ENCODE peak calls at places on chromosomes 13 and 19, in four cellular contexts. L, Z, B and R are unnamed samples.

GRCh38 chr13:52738719-52739467 is 727 bp downstream of the CNMD start:
- DNase-seq in L (no peak), Z (no peak), B (no peak), R (no peak)

GRCh38 chr19:14383556-14383897 is 2.3 kb downstream of the ADGRE5 start:
- DNase-seq in L (no peak), Z (no peak), B (no peak), R (no peak)

GRCh38 chr13:42354246-42355117 is 82.5 kb downstream of the AKAP11 start:
- DNase-seq in L (peak; percentile 47), Z (no peak), B (no peak), R (peak; percentile 15)

GRCh38 chr19:14063100-14063499 is 1.2 kb upstream of the PALM3 start:
- DNase-seq in L (no peak), Z (no peak), B (no peak), R (no peak)

GRCh38 chr13:94243551-94243950 is 235.9 kb downstream of the DCT start:
- DNase-seq in L (no peak), Z (no peak), B (no peak), R (no peak)

GRCh38 chr13:28744091-28744536 is 25.3 kb upstream of the SLC46A3 start:
- DNase-seq in L (peak; percentile 42), Z (no peak), B (no peak), R (no peak)

GRCh38 chr19:246551-246950 is 44.7 kb downstream of the PLPP2 start:
- DNase-seq in L (no peak), Z (no peak), B (no peak), R (no peak)

GRCh38 chr13:94079876-94080275 is 399.6 kb downstream of the DCT start:
- DNase-seq in L (no peak), Z (peak; percentile 27), B (no peak), R (no peak)

GRCh38 chr13:27917121-27917947 is 2.5 kb upstream of the PDX1 start:
- DNase-seq in L (no peak), Z (no peak), B (no peak), R (no peak)

GRCh38 chr19:33231511-33231910 is 5.9 kb upstream of the SLC7A10 start:
- DNase-seq in L (peak; percentile 17), Z (peak; percentile 15), B (no peak), R (no peak)

GRCh38 chr19:4776436-4777205 is 14.9 kb upstream of the FEM1A start:
- DNase-seq in L (no peak), Z (no peak), B (no peak), R (no peak)

GRCh38 chr13:32443111-32443510 is 15.2 kb upstream of the N4BP2L1 start:
- DNase-seq in L (no peak), Z (no peak), B (no peak), R (peak; percentile 13)

GRCh38 chr19:35786299-35787160 is 11.2 kb downstream of the ARHGAP33 start:
- DNase-seq in L (no peak), Z (no peak), B (no peak), R (no peak)

GRCh38 chr19:35963514-35963913 is 27.3 kb downstream of the LRFN3 start:
- DNase-seq in L (peak; percentile 22), Z (no peak), B (no peak), R (no peak)

GRCh38 chr19:17021328-17021727 is 5.3 kb downstream of the CPAMD8 start:
- DNase-seq in L (no peak), Z (no peak), B (no peak), R (no peak)

GRCh38 chr13:27036236-27036981 is 135.2 kb downstream of the USP12 start:
- DNase-seq in L (no peak), Z (no peak), B (no peak), R (no peak)

GRCh38 chr19:4471400-4472173 is 510 bp upstream of the HDGFL2 start:
- DNase-seq in L (peak; percentile 100), Z (peak; percentile 100), B (no peak), R (peak; percentile 94)

GRCh38 chr13:24304620-24305019 is 4.8 kb upstream of the C1QTNF9 start:
- DNase-seq in L (no peak), Z (no peak), B (no peak), R (no peak)

GRCh38 chr19:858868-859843 is at the start of gene CFD:
- DNase-seq in L (no peak), Z (no peak), B (no peak), R (no peak)

GRCh38 chr13:31775148-31775547 is 35.8 kb downstream of the RXFP2 start:
- DNase-seq in L (no peak), Z (no peak), B (no peak), R (no peak)

GRCh38 chr13:22828081-22828480 is 352.7 kb upstream of the SGCG start:
- DNase-seq in L (no peak), Z (no peak), B (no peak), R (no peak)

GRCh38 chr13:91482427-91482826 is 84.0 kb downstream of the GPC5 start:
- DNase-seq in L (no peak), Z (no peak), B (no peak), R (no peak)

GRCh38 chr13:39016789-39017188 is 21.1 kb downstream of the PROSER1 start:
- DNase-seq in L (peak; percentile 31), Z (no peak), B (no peak), R (no peak)

GRCh38 chr19:48319647-48320537 is 5.5 kb upstream of the EMP3 start:
- DNase-seq in L (peak; percentile 71), Z (peak; percentile 42), B (no peak), R (peak; percentile 50)

GRCh38 chr13:96248103-96248502 is 158.2 kb downstream of the HS6ST3 start:
- DNase-seq in L (no peak), Z (no peak), B (no peak), R (no peak)

GRCh38 chr19:51708811-51709210 is 15.0 kb downstream of the HAS1 start:
- DNase-seq in L (no peak), Z (no peak), B (no peak), R (no peak)

GRCh38 chr13:109419896-109420295 is 366.5 kb downstream of the IRS2 start:
- DNase-seq in L (no peak), Z (no peak), B (no peak), R (no peak)

GRCh38 chr13:42041017-42041683 is 7.3 kb upstream of the DGKH start:
- DNase-seq in L (peak; percentile 31), Z (no peak), B (no peak), R (no peak)

GRCh38 chr19:15195381-15195964 is 5.3 kb downstream of the NOTCH3 start:
- DNase-seq in L (peak; percentile 39), Z (no peak), B (no peak), R (no peak)

GRCh38 chr13:113906566-113906965 is 42.7 kb upstream of the GAS6 start:
- DNase-seq in L (no peak), Z (no peak), B (no peak), R (no peak)

GRCh38 chr19:35455616-35456201 is 7.7 kb downstream of the FFAR2 start:
- DNase-seq in L (no peak), Z (no peak), B (no peak), R (no peak)

GRCh38 chr19:43522929-43523328 is 4.1 kb downstream of the ETHE1 start:
- DNase-seq in L (no peak), Z (no peak), B (no peak), R (no peak)

GRCh38 chr19:37966211-37967072 is 59.4 kb downstream of the SIPA1L3 start:
- DNase-seq in L (no peak), Z (no peak), B (no peak), R (no peak)

GRCh38 chr19:12453495-12453894 is 12.7 kb upstream of the ZNF443 start:
- DNase-seq in L (no peak), Z (no peak), B (no peak), R (no peak)

GRCh38 chr19:5369962-5370367 is 29.4 kb upstream of the PTPRS start:
- DNase-seq in L (peak; percentile 15), Z (no peak), B (no peak), R (peak; percentile 11)

GRCh38 chr19:42846597-42846996 is 32.9 kb downstream of the PSG1 start:
- DNase-seq in L (peak; percentile 11), Z (no peak), B (no peak), R (no peak)

GRCh38 chr13:27977476-27978300 is 8.6 kb upstream of the CDX2 start:
- DNase-seq in L (no peak), Z (no peak), B (no peak), R (no peak)

GRCh38 chr19:22634450-22634827 is 315 bp downstream of the ZNF492 start:
- DNase-seq in L (no peak), Z (no peak), B (no peak), R (no peak)